ENCODE peak calls at places on chromosomes 2 and 18, in six cellular contexts. One of them, this sample, is unnamed.

GRCh38 chr2:120684691-120685402 is 50.8 kb upstream of the GLI2 start:
- DNase-seq in GM13976: no peak
- DNase-seq in heart left ventricle: no peak
- DNase-seq in progenitor cell of endocrine pancreas: no peak
- DNase-seq in pancreas: no peak
- DNase-seq in HFF-Myc: no peak
- DNase-seq in this sample: no peak

GRCh38 chr18:41311571-41312240 is 643.3 kb upstream of the PIK3C3 start:
- DNase-seq in heart left ventricle: no peak
- DNase-seq in HFF-Myc: no peak
- DNase-seq in GM13976: no peak
- DNase-seq in pancreas: no peak
- DNase-seq in progenitor cell of endocrine pancreas: no peak
- DNase-seq in this sample: no peak

GRCh38 chr2:24080721-24081120 is 3.9 kb downstream of the TP53I3 start:
- DNase-seq in pancreas: no peak
- DNase-seq in progenitor cell of endocrine pancreas: no peak
- DNase-seq in HFF-Myc: no peak
- DNase-seq in GM13976: no peak
- DNase-seq in heart left ventricle: no peak
- DNase-seq in this sample: no peak

GRCh38 chr2:230441188-230441897 is 25.3 kb downstream of the SP100 start:
- DNase-seq in progenitor cell of endocrine pancreas: no peak
- DNase-seq in heart left ventricle: no peak
- DNase-seq in GM13976: no peak
- DNase-seq in HFF-Myc: no peak
- DNase-seq in pancreas: no peak
- DNase-seq in this sample: no peak

GRCh38 chr2:168796583-168797285 is 5.7 kb upstream of the NOSTRIN start:
- DNase-seq in progenitor cell of endocrine pancreas: no peak
- DNase-seq in GM13976: no peak
- DNase-seq in HFF-Myc: no peak
- DNase-seq in pancreas: no peak
- DNase-seq in heart left ventricle: no peak
- DNase-seq in this sample: no peak

GRCh38 chr2:19861771-19862170 is 40.0 kb downstream of the TTC32 start:
- DNase-seq in HFF-Myc: no peak
- DNase-seq in pancreas: no peak
- DNase-seq in heart left ventricle: no peak
- DNase-seq in progenitor cell of endocrine pancreas: no peak
- DNase-seq in GM13976: no peak
- DNase-seq in this sample: no peak

GRCh38 chr2:52536929-52537460 is 1230.6 kb upstream of the CHAC2 start:
- DNase-seq in pancreas: no peak
- DNase-seq in HFF-Myc: no peak
- DNase-seq in GM13976: no peak
- DNase-seq in heart left ventricle: no peak
- DNase-seq in progenitor cell of endocrine pancreas: no peak
- DNase-seq in this sample: no peak

GRCh38 chr2:187971893-187972292 is 319.8 kb upstream of the GULP1 start:
- DNase-seq in progenitor cell of endocrine pancreas: no peak
- DNase-seq in HFF-Myc: no peak
- DNase-seq in heart left ventricle: no peak
- DNase-seq in pancreas: no peak
- DNase-seq in GM13976: no peak
- DNase-seq in this sample: no peak

GRCh38 chr2:113117594-113118262 is 9.7 kb upstream of the IL1RN start:
- DNase-seq in heart left ventricle: no peak
- DNase-seq in HFF-Myc: peak; percentile 63
- DNase-seq in pancreas: peak; percentile 25
- DNase-seq in GM13976: no peak
- DNase-seq in progenitor cell of endocrine pancreas: no peak
- DNase-seq in this sample: no peak

GRCh38 chr2:218323526-218324472 is 31.5 kb upstream of the TMBIM1 start:
- DNase-seq in GM13976: no peak
- DNase-seq in pancreas: peak; percentile 32
- DNase-seq in progenitor cell of endocrine pancreas: no peak
- DNase-seq in heart left ventricle: no peak
- DNase-seq in HFF-Myc: peak; percentile 16
- DNase-seq in this sample: peak; percentile 44

GRCh38 chr2:211077216-211077764 is 520.9 kb downstream of the CPS1 start:
- DNase-seq in GM13976: no peak
- DNase-seq in progenitor cell of endocrine pancreas: no peak
- DNase-seq in pancreas: no peak
- DNase-seq in HFF-Myc: no peak
- DNase-seq in heart left ventricle: no peak
- DNase-seq in this sample: no peak

GRCh38 chr18:76952747-76953146 is 130.4 kb downstream of the ZNF236 start:
- DNase-seq in heart left ventricle: no peak
- DNase-seq in GM13976: no peak
- DNase-seq in progenitor cell of endocrine pancreas: no peak
- DNase-seq in pancreas: no peak
- DNase-seq in HFF-Myc: no peak
- DNase-seq in this sample: no peak

GRCh38 chr2:40499437-40499836 is 47.5 kb upstream of the SLC8A1 start:
- DNase-seq in progenitor cell of endocrine pancreas: no peak
- DNase-seq in GM13976: no peak
- DNase-seq in heart left ventricle: no peak
- DNase-seq in HFF-Myc: no peak
- DNase-seq in pancreas: no peak
- DNase-seq in this sample: no peak

DNA sequence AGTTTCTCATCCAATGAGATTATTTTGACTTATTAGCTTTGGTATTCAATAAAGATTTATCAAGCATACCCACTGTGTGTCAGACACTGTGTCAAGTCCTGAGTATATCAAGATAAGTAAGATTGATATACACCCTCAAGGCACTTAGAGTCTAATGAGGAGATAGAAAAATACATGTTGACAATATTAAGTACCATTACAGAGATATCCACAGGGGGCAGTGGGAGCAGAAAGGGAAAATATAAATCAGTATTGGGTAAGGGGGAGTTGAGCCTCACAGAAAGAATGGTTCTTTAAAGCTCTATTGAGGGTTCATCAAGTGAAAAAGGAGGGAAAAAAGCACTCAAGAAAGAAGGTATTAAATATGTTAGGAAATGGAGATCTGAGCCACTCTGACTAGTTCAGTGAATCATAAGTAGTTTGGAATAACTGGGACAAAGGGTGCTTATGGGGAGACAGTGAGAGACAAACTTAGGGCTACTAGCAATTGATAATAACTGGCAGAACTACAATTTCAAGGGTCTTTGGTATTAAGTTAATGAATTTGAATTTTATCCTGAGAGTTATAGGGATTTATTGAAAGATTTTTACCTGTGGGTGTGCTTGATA is 45.5 kb upstream of the SLC8A1 start:
- DNase-seq in GM13976: no peak
- DNase-seq in heart left ventricle: no peak
- DNase-seq in HFF-Myc: no peak
- DNase-seq in progenitor cell of endocrine pancreas: no peak
- DNase-seq in pancreas: no peak
- DNase-seq in this sample: no peak
- TF ChIP-seq CTCF in GM13976: no peak
- TF ChIP-seq CTCF in heart left ventricle: no peak
- TF ChIP-seq CTCF in HFF-Myc: no peak
- TF ChIP-seq CTCF in progenitor cell of endocrine pancreas: no peak
- TF ChIP-seq CTCF in pancreas: no peak
- TF ChIP-seq CTCF in this sample: no peak

GRCh38 chr18:61900504-61901281 is 7.9 kb upstream of the RNF152 start:
- DNase-seq in heart left ventricle: no peak
- DNase-seq in GM13976: no peak
- DNase-seq in progenitor cell of endocrine pancreas: no peak
- DNase-seq in pancreas: no peak
- DNase-seq in HFF-Myc: no peak
- DNase-seq in this sample: no peak
- TF ChIP-seq CTCF in heart left ventricle: no peak
- TF ChIP-seq CTCF in GM13976: no peak
- TF ChIP-seq CTCF in progenitor cell of endocrine pancreas: no peak
- TF ChIP-seq CTCF in pancreas: no peak
- TF ChIP-seq CTCF in HFF-Myc: no peak
- TF ChIP-seq CTCF in this sample: no peak

DNA sequence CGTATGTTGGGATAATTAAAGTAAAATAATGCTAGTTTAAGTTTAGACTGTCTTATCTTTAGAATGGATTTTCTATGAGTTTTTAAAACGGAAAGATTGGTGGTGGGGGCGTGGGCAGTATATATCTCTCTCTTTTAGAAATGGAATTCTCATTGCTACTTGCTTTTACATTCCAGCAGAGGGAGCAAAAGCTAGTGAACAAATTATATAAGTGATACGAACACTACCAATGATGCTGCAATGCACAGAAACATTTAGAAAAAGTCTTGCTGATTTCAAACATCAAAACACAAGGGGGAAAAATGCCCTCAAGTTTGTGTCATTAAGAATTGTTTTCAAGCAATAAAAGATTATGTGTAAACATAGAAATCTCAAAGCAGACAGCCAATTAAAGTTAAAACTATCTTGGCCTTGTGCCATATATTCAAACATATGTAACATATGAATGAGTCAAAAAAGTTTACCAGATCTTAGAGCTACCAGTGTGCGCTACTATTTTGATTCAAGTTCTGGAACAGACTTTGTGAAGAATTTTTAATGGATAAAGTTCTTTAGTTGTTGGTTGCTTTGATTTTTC is 296.3 kb upstream of the KCNJ3 start:
- DNase-seq in GM13976: no peak
- DNase-seq in progenitor cell of endocrine pancreas: no peak
- DNase-seq in HFF-Myc: no peak
- DNase-seq in pancreas: no peak
- DNase-seq in heart left ventricle: no peak
- DNase-seq in this sample: no peak
- TF ChIP-seq CTCF in GM13976: no peak
- TF ChIP-seq CTCF in progenitor cell of endocrine pancreas: peak; percentile 67
- TF ChIP-seq CTCF in HFF-Myc: no peak
- TF ChIP-seq CTCF in pancreas: no peak
- TF ChIP-seq CTCF in heart left ventricle: no peak
- TF ChIP-seq CTCF in this sample: peak; percentile 43

DNA sequence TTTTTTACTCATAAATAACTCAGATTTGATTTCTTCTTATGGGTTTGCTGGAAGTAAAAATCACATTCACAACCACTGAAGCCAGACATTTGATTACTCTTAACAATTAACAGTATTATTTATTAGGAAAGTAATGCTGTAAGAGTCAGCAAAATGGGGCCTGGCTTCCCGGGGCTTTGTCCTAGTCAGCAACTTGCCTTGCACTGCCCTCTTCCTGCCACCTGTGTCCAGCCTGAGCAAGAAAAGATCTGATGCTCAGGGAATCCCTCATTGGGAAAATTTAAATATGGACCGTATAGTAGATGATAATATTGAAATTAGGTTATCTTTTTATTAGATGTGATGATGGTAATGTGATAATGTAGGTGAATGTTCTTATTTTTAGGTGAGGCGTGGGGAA is 30.8 kb upstream of the ACYP2 start:
- DNase-seq in HFF-Myc: no peak
- DNase-seq in heart left ventricle: no peak
- DNase-seq in progenitor cell of endocrine pancreas: no peak
- DNase-seq in GM13976: no peak
- DNase-seq in pancreas: peak; percentile 13
- DNase-seq in this sample: no peak
- TF ChIP-seq CTCF in HFF-Myc: peak; percentile 28
- TF ChIP-seq CTCF in heart left ventricle: no peak
- TF ChIP-seq CTCF in progenitor cell of endocrine pancreas: no peak
- TF ChIP-seq CTCF in GM13976: peak; percentile 20
- TF ChIP-seq CTCF in pancreas: peak; percentile 7
- TF ChIP-seq CTCF in this sample: no peak

GRCh38 chr2:109348645-109349554 is 219.9 kb downstream of the SH3RF3 start:
- DNase-seq in heart left ventricle: no peak
- DNase-seq in GM13976: peak; percentile 37
- DNase-seq in HFF-Myc: no peak
- DNase-seq in progenitor cell of endocrine pancreas: no peak
- DNase-seq in pancreas: no peak
- DNase-seq in this sample: no peak
- TF ChIP-seq CTCF in heart left ventricle: no peak
- TF ChIP-seq CTCF in GM13976: no peak
- TF ChIP-seq CTCF in HFF-Myc: no peak
- TF ChIP-seq CTCF in progenitor cell of endocrine pancreas: no peak
- TF ChIP-seq CTCF in pancreas: no peak
- TF ChIP-seq CTCF in this sample: no peak

GRCh38 chr2:33225350-33225749 is 251.1 kb upstream of the RASGRP3 start:
- DNase-seq in HFF-Myc: no peak
- DNase-seq in pancreas: no peak
- DNase-seq in progenitor cell of endocrine pancreas: no peak
- DNase-seq in GM13976: no peak
- DNase-seq in heart left ventricle: no peak
- DNase-seq in this sample: no peak

GRCh38 chr2:33223851-33224250 is 252.6 kb upstream of the RASGRP3 start:
- DNase-seq in progenitor cell of endocrine pancreas: no peak
- DNase-seq in pancreas: no peak
- DNase-seq in GM13976: no peak
- DNase-seq in heart left ventricle: no peak
- DNase-seq in HFF-Myc: no peak
- DNase-seq in this sample: no peak

GRCh38 chr2:33229646-33230045 is 246.8 kb upstream of the RASGRP3 start:
- DNase-seq in heart left ventricle: no peak
- DNase-seq in HFF-Myc: no peak
- DNase-seq in pancreas: no peak
- DNase-seq in progenitor cell of endocrine pancreas: no peak
- DNase-seq in GM13976: no peak
- DNase-seq in this sample: no peak

GRCh38 chr2:33230133-33230618 is 246.3 kb upstream of the RASGRP3 start:
- DNase-seq in GM13976: no peak
- DNase-seq in HFF-Myc: no peak
- DNase-seq in pancreas: no peak
- DNase-seq in progenitor cell of endocrine pancreas: no peak
- DNase-seq in heart left ventricle: no peak
- DNase-seq in this sample: no peak

DNA sequence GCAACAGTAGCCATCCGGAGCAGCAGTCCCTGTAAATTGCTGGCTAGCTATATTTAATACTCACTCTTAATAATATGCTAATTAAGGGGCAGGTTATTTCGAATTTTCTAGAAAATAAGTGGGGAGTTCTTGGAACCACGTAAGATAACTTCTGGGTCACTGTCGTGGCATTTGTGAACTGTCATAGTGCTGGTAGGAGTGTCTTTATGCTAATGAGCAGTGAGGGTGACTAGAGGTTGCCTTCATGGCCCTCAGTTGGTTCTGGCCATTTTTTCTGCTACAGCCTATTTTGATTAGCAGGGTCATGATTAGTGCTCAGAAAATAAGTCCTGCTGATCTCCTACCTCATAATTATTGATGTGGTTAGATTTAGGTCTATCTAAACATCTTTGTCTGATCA is 249.9 kb upstream of the RASGRP3 start:
- DNase-seq in HFF-Myc: no peak
- DNase-seq in progenitor cell of endocrine pancreas: no peak
- DNase-seq in GM13976: no peak
- DNase-seq in heart left ventricle: no peak
- DNase-seq in pancreas: no peak
- DNase-seq in this sample: no peak
- TF ChIP-seq CTCF in HFF-Myc: no peak
- TF ChIP-seq CTCF in progenitor cell of endocrine pancreas: no peak
- TF ChIP-seq CTCF in GM13976: no peak
- TF ChIP-seq CTCF in heart left ventricle: no peak
- TF ChIP-seq CTCF in pancreas: no peak
- TF ChIP-seq CTCF in this sample: no peak

DNA sequence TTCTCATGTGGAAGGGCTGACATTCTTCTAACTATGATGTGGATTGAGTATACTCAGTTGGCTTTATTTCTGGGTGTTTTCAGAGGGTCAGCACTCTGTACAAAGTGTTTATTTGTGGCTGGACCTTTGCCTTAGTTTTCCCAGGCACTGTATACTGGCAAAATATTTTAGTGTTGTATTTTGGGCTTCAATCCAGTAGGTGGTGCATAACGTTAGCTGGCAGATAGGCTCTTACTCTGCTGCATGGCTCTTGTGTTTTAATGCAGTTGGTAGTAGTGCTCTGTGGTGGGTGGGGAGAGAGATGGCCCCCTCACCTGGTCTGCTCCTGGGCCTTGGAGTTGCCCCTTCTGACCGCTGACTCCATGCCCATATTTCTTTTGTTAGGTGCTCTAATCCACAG is 75.6 kb upstream of the REG3A start:
- DNase-seq in pancreas: no peak
- DNase-seq in GM13976: no peak
- DNase-seq in HFF-Myc: no peak
- DNase-seq in heart left ventricle: no peak
- DNase-seq in progenitor cell of endocrine pancreas: no peak
- DNase-seq in this sample: no peak
- TF ChIP-seq CTCF in pancreas: no peak
- TF ChIP-seq CTCF in GM13976: no peak
- TF ChIP-seq CTCF in HFF-Myc: no peak
- TF ChIP-seq CTCF in heart left ventricle: no peak
- TF ChIP-seq CTCF in progenitor cell of endocrine pancreas: peak; percentile 31
- TF ChIP-seq CTCF in this sample: no peak